ENCODE peak calls at places on chromosomes 7 and 10, in ten cellular contexts. N, O, V, I, U, H, J, E, D and L are unnamed samples.
A peak's percentile ranks its signal among the peaks of the same experiment; 100 is the strongest.

GRCh38 chr7:47502240-47502877 is 79.6 kb downstream of the TNS3 start:
- DNase-seq in V (no peak), E (no peak), O (no peak), U (no peak), N (no peak), H (no peak), J (no peak), D (no peak), I (no peak), L (no peak)

GRCh38 chr7:133434246-133434865 is 181.5 kb downstream of the EXOC4 start:
- DNase-seq in H (no peak), N (no peak), D (peak; percentile 16), U (no peak), E (peak; percentile 54), J (no peak), O (peak; percentile 40), V (no peak), I (peak; percentile 51), L (no peak)

GRCh38 chr7:150432915-150433892 is 17.2 kb upstream of the GIMAP8 start:
- DNase-seq in V (no peak), J (peak; percentile 66), I (no peak), O (peak; percentile 68), U (no peak), E (peak; percentile 62), H (no peak), N (no peak), D (no peak), L (peak; percentile 47)

GRCh38 chr7:93014410-93014809 is 103.4 kb downstream of the SAMD9 start:
- DNase-seq in N (no peak), V (no peak), E (peak; percentile 83), O (no peak), J (no peak), D (no peak), I (no peak), U (no peak), H (no peak), L (no peak)

GRCh38 chr10:71547841-71548493 is 151.2 kb downstream of the CDH23 start:
- DNase-seq in H (peak; percentile 75), V (no peak), N (no peak), J (no peak), D (no peak), E (no peak), O (no peak), U (no peak), I (no peak), L (no peak)

GRCh38 chr7:120060283-120060682 is 212.7 kb upstream of the KCND2 start:
- DNase-seq in V (no peak), H (no peak), U (no peak), E (no peak), I (no peak), O (no peak), N (no peak), D (no peak), J (no peak), L (no peak)

GRCh38 chr10:50991496-50992355 is 82.6 kb upstream of the PRKG1 start:
- DNase-seq in V (no peak), D (peak; percentile 48), U (no peak), J (no peak), H (peak; percentile 67), N (no peak), O (no peak), I (no peak), E (no peak), L (peak; percentile 54)

GRCh38 chr10:97200616-97201015 is 14.9 kb upstream of the SLIT1 start:
- DNase-seq in O (no peak), N (no peak), D (no peak), V (no peak), E (no peak), J (peak; percentile 65), H (no peak), I (no peak), U (no peak), L (no peak)

GRCh38 chr7:42283553-42283952 is 46.5 kb upstream of the GLI3 start:
- DNase-seq in I (no peak), N (no peak), O (no peak), V (no peak), D (no peak), J (no peak), H (no peak), E (no peak), U (no peak), L (no peak)